ENCODE peak calls at places on chromosomes 5 and 9, in six cellular contexts. B is tibial nerve, Q is H1, D is left ventricle myocardium inferior, C is psoas muscle, R is lung. O is an unnamed sample. For H3K4me1 and H3K36me3, the result is how much of the 10 kb centered on the place peaks cover.

GRCh38 chr5:59332236-59332973 is 561.1 kb downstream of the PDE4D start:
- DNase-seq in C (no peak), R (no peak), D (no peak), B (no peak), Q (no peak), O (no peak)

GRCh38 chr9:136577941-136578619 is 32.2 kb upstream of the NOTCH1 start:
- DNase-seq in B (no peak), Q (no peak), C (peak), R (no peak), D (no peak), O (no peak)

GRCh38 chr5:36164461-36164860 is 12.6 kb downstream of the SKP2 start:
- DNase-seq in R (no peak), C (no peak), D (no peak), B (no peak), Q (no peak), O (no peak)

GRCh38 chr5:141564216-141564692 is 54.5 kb downstream of the DIAPH1 start:
- DNase-seq in Q (peak), R (peak), B (peak), D (no peak), C (no peak), O (no peak)

GRCh38 chr5:101942321-101942882 is 353.7 kb downstream of the SLCO4C1 start:
- DNase-seq in D (no peak), C (no peak), B (no peak), R (peak), Q (peak), O (no peak)

GRCh38 chr5:150428106-150428876 is 15.6 kb upstream of the CD74 start:
- DNase-seq in B (peak), R (no peak), D (peak), Q (no peak), C (peak), O (no peak)

GRCh38 chr5:20678386-20678785 is 690.4 kb upstream of the CDH18 start:
- DNase-seq in D (no peak), C (no peak), Q (no peak), R (no peak), B (no peak), O (no peak)

GRCh38 chr9:1273859-1274258 is 223.7 kb downstream of the DMRT2 start:
- DNase-seq in B (no peak), Q (no peak), C (no peak), R (no peak), D (no peak), O (no peak)

GRCh38 chr9:87119328-87119881 is 172.1 kb upstream of the GAS1 start:
- DNase-seq in D (peak), Q (no peak), R (peak), B (no peak), C (peak), O (peak)

GRCh38 chr5:92801921-92802320 is 779.1 kb downstream of the NR2F1-AS1 start:
- DNase-seq in B (no peak), R (no peak), Q (no peak), C (no peak), D (no peak), O (no peak)

GRCh38 chr5:179208706-179209358 is 136.4 kb downstream of the ADAMTS2 start:
- DNase-seq in R (no peak), D (no peak), Q (no peak), C (peak), B (no peak), O (no peak)

GRCh38 chr9:19699757-19700156 is 89.1 kb downstream of the SLC24A2 start:
- DNase-seq in D (no peak), Q (no peak), C (no peak), B (no peak), R (no peak), O (no peak)

GRCh38 chr5:134982230-134982629 is 14.5 kb downstream of the CATSPER3 start:
- DNase-seq in Q (no peak), B (no peak), C (no peak), D (no peak), R (no peak), O (no peak)

GRCh38 chr5:135670588-135670987 is 91.8 kb upstream of the CXCL14 start:
- DNase-seq in D (no peak), R (peak), Q (no peak), C (no peak), B (no peak), O (no peak)

GRCh38 chr9:100602302-100602930 is 24.5 kb downstream of the CAVIN4 start:
- DNase-seq in R (no peak), Q (no peak), D (no peak), C (no peak), B (peak), O (no peak)

GRCh38 chr5:180975338-180975737 is 13.3 kb upstream of the BTNL3 start:
- DNase-seq in D (no peak), C (no peak), B (no peak), R (no peak), Q (no peak), O (no peak)

GRCh38 chr5:21142791-21143190 is 1154.8 kb upstream of the CDH18 start:
- DNase-seq in R (no peak), Q (no peak), C (no peak), B (no peak), D (no peak), O (no peak)

GRCh38 chr9:94780516-94780950 is 54.0 kb downstream of the AOPEP start:
- DNase-seq in D (peak), R (no peak), C (no peak), Q (no peak), B (no peak), O (peak)

GRCh38 chr9:114176601-114177295 is 21.4 kb downstream of the COL27A1 start:
- DNase-seq in Q (no peak), C (no peak), D (no peak), B (no peak), R (no peak), O (no peak)

GRCh38 chr5:168607946-168608345 is 28.8 kb upstream of the PANK3 start:
- DNase-seq in R (no peak), C (no peak), Q (no peak), B (no peak), D (no peak), O (no peak)

GRCh38 chr5:67287795-67288194 is 91.2 kb upstream of the CD180 start:
- DNase-seq in R (no peak), D (no peak), C (no peak), Q (no peak), B (no peak), O (no peak)

GRCh38 chr9:135228983-135229625 is 141.6 kb downstream of the OLFM1 start:
- DNase-seq in R (no peak), D (peak), C (peak), Q (no peak), B (no peak), O (no peak)

GRCh38 chr9:109098221-109098959 is 21.4 kb downstream of the TMEM245 start:
- DNase-seq in D (no peak), C (no peak), B (no peak), R (no peak), Q (no peak), O (no peak)

GRCh38 chr5:151123897-151124751 is 33.5 kb downstream of the ANXA6 start:
- DNase-seq in B (no peak), Q (no peak), C (peak), R (peak), D (peak), O (peak)

GRCh38 chr5:179374506-179375235 is 29.4 kb upstream of the ADAMTS2 start:
- DNase-seq in B (no peak), Q (no peak), C (no peak), D (no peak), R (no peak), O (no peak)

GRCh38 chr9:109244179-109245132 is 76.4 kb downstream of the EPB41L4B start:
- DNase-seq in B (peak), C (peak), Q (peak), R (peak), D (peak), O (no peak)

GRCh38 chr5:88834499-88834898 is 48.5 kb downstream of the MEF2C start:
- DNase-seq in R (no peak), D (no peak), B (no peak), C (no peak), Q (no peak), O (no peak)

GRCh38 chr5:88831856-88832255 is 51.1 kb downstream of the MEF2C start:
- DNase-seq in Q (no peak), C (no peak), D (no peak), B (no peak), R (no peak), O (no peak)

GRCh38 chr5:88836195-88836838 is 46.7 kb downstream of the MEF2C start:
- DNase-seq in D (peak), R (no peak), Q (no peak), C (peak), B (no peak), O (no peak)

GRCh38 chr5:88834108-88834462 is 48.9 kb downstream of the MEF2C start:
- DNase-seq in C (no peak), R (no peak), B (no peak), D (no peak), Q (no peak), O (no peak)

GRCh38 chr5:88833371-88834107 is 49.4 kb downstream of the MEF2C start:
- DNase-seq in C (no peak), B (no peak), R (no peak), D (peak), Q (no peak), O (peak)
- H3K4me1 ChIP-seq in C (half or more), B (under half), R (under half), D (half or more), Q (under half), O (half or more)

GRCh38 chr9:128260340-128260739 is 15.5 kb downstream of the GOLGA2 start:
- DNase-seq in R (no peak), D (no peak), Q (no peak), B (no peak), C (no peak), O (no peak)

GRCh38 chr9:128271112-128271511 is 4.7 kb downstream of the GOLGA2 start:
- DNase-seq in D (no peak), B (no peak), R (no peak), Q (no peak), C (no peak), O (no peak)

GRCh38 chr9:128262687-128263086 is 13.1 kb downstream of the GOLGA2 start:
- DNase-seq in Q (no peak), C (no peak), R (no peak), D (no peak), B (no peak), O (no peak)

GRCh38 chr9:128266868-128267590 is 8.8 kb downstream of the GOLGA2 start:
- DNase-seq in R (no peak), C (no peak), B (no peak), D (no peak), Q (no peak), O (no peak)

GRCh38 chr9:128265348-128265847 is 10.4 kb downstream of the GOLGA2 start:
- DNase-seq in Q (no peak), D (no peak), C (no peak), B (no peak), R (no peak), O (no peak)
- H3K36me3 ChIP-seq in Q (under half), D (half or more), C (half or more), B (under half), R (under half), O (half or more)

DNA sequence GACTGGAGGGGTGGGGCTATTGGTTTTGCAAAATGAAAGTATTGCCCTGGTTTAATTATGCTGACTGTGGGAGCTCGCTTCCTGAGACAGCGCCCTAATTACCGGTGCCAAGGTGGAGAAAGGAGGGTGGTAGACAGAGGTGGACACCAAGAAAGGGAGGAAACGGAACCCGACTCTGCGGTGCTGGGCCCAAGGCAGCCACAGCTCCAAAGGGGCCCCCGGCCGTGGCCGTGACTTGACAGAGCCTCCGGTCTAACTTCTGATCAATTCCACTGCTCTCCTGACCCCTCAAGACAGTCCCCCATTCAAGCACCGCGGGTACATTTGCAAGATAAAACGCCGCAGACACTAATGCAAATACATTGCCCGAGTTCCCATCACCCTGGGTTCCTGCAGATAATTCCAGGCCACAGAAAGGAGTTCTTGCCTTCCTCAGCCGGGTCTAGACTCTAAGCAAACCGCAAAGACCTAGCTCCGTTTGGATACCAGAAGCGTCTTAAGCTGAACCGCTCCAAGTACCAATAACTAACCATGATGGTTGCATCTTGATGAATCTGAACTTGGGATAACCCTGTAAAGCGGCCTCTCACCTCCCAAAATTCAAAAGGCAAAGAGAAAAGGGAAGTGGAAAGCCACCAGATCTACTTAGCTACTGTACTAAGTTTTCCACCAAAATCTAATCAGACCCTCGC is 211.0 kb downstream of the MEF2C start:
- DNase-seq in C (no peak), D (no peak), B (no peak), Q (peak), R (no peak), O (no peak)
- H3K4me3 ChIP-seq in C (no peak), D (peak), B (peak), Q (peak), R (no peak), O (no peak)

DNA sequence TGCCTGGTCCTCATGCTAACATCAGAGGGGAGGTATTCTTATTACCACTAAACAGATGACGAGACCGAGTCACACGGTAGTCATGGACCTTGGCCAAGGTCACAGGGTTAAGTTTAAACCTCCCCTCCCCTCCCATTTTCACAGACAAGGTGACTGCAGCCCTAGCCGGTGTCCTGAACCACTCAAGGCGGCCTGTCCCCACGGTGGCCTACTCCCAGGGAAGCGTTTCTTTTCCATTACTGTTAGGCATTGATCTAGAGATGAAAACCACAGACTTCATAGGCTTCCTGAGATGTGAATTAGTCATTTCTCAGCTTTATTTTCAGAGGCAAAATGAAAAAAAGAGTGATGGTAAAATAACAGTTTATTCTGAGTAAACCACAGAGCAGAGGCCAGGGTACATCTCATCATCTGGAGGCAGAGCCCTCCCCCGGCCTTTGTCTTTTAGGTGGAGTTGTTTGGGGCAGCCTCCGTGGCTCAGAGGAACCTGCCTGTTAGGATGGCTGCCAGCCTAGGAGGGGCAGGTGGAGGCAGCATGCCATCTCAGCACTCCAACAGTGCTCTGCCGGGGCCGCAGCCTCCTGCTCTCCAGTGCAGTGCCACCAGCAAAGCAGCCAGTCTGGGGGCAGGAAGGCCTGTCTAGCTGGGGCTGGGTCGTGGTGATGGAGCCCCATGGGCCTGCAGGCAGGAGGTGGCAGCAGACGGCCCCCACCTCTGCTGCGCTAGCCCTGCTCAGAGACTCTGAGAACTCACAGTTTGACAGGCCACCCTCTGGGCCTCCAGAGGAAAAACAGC is 71.2 kb downstream of the RAPGEF1 start:
- DNase-seq in Q (no peak), B (no peak), D (no peak), R (no peak), C (no peak), O (no peak)
- H3K4me1 ChIP-seq in Q (under half), B (under half), D (half or more), R (under half), C (half or more), O (half or more)

DNA sequence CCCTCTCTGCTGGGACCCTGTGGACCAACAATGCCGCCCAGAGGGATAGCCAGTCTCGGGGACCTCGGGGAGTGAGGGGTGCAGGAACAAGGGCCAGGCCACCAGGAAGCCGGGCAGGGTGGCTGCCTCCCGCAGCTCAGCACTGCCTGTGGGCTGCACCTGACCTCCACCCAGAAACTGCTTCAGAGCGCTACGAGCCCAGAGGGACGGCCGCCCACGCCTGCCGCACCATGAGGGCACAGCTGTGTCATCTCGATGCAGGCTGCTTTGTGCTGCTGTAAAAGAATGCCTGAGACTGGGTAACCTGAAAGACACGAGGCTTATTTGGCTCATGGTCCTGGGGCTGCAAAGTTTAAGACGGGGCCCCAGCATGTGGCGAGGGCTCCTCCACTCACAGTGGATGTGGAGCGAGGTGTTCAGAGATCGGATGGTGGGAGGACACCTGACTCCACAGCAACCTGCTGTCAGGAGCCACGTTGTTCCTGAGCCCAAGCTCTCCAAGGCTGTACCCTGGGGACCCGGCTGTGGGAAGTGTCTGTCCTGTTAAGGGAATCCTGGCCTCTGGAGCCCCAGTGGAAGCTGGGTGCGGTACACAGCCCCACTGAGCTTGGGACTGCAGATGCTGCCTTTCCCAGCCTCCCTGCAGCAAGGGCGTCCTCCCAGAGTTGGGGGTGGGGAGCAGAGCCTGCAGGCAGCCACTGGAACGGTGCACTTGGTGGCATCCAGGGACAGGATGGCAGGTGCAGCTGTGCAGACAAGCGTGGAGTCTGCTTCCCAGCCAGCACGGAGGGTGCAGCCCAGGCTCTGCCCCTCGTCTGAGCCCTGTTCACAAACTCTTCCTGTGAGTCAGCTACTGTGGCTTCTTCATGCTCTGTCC is 11.8 kb upstream of the ZDHHC11 start:
- DNase-seq in D (no peak), R (no peak), Q (no peak), C (no peak), B (no peak), O (no peak)
- H3K36me3 ChIP-seq in D (half or more), R (under half), Q (under half), C (half or more), B (under half), O (under half)